ENCODE peak calls at places on chromosomes 3 and 15, in nine cellular contexts. One of them, this sample, is unnamed.
A peak's percentile ranks its signal among the peaks of the same experiment; 100 is the strongest.

GRCh38 chr3:56131976-56132590 is 336.2 kb downstream of the ERC2 start:
- DNase-seq in PC-9: peak; percentile 51
- DNase-seq in right lobe of liver: no peak
- DNase-seq in kidney: no peak
- DNase-seq in A549: peak; percentile 76
- DNase-seq in WERI-Rb-1: no peak
- DNase-seq in endodermal cell: peak; percentile 74
- DNase-seq in left ventricle myocardium inferior: no peak
- DNase-seq in Peyer's patch: no peak
- DNase-seq in this sample: peak; percentile 59

GRCh38 chr3:32405155-32405554 is 13.5 kb downstream of the CMTM7 start:
- DNase-seq in right lobe of liver: no peak
- DNase-seq in left ventricle myocardium inferior: no peak
- DNase-seq in endodermal cell: no peak
- DNase-seq in PC-9: no peak
- DNase-seq in A549: no peak
- DNase-seq in Peyer's patch: no peak
- DNase-seq in kidney: no peak
- DNase-seq in WERI-Rb-1: no peak
- DNase-seq in this sample: no peak

GRCh38 chr15:57085267-57085666 is 166.8 kb downstream of the TCF12 start:
- DNase-seq in kidney: no peak
- DNase-seq in PC-9: no peak
- DNase-seq in left ventricle myocardium inferior: no peak
- DNase-seq in endodermal cell: no peak
- DNase-seq in right lobe of liver: no peak
- DNase-seq in Peyer's patch: no peak
- DNase-seq in WERI-Rb-1: no peak
- DNase-seq in A549: no peak
- DNase-seq in this sample: no peak

GRCh38 chr3:150309557-150309956 is 98.5 kb upstream of the TSC22D2 start:
- DNase-seq in left ventricle myocardium inferior: no peak
- DNase-seq in endodermal cell: no peak
- DNase-seq in PC-9: no peak
- DNase-seq in kidney: no peak
- DNase-seq in Peyer's patch: no peak
- DNase-seq in A549: peak; percentile 32
- DNase-seq in WERI-Rb-1: no peak
- DNase-seq in right lobe of liver: no peak
- DNase-seq in this sample: peak; percentile 40

GRCh38 chr15:74259324-74259712 is 23.2 kb downstream of the CCDC33 start:
- DNase-seq in WERI-Rb-1: no peak
- DNase-seq in endodermal cell: no peak
- DNase-seq in right lobe of liver: no peak
- DNase-seq in kidney: peak; percentile 8
- DNase-seq in Peyer's patch: no peak
- DNase-seq in A549: no peak
- DNase-seq in left ventricle myocardium inferior: no peak
- DNase-seq in PC-9: no peak
- DNase-seq in this sample: no peak

GRCh38 chr15:50184863-50185504 is 3.0 kb downstream of the SLC27A2 start:
- DNase-seq in Peyer's patch: no peak
- DNase-seq in WERI-Rb-1: no peak
- DNase-seq in PC-9: no peak
- DNase-seq in endodermal cell: no peak
- DNase-seq in left ventricle myocardium inferior: no peak
- DNase-seq in A549: no peak
- DNase-seq in right lobe of liver: no peak
- DNase-seq in kidney: no peak
- DNase-seq in this sample: no peak

GRCh38 chr3:178112134-178112533 is 424.1 kb upstream of the KCNMB2 start:
- DNase-seq in left ventricle myocardium inferior: no peak
- DNase-seq in Peyer's patch: no peak
- DNase-seq in A549: no peak
- DNase-seq in PC-9: no peak
- DNase-seq in right lobe of liver: no peak
- DNase-seq in WERI-Rb-1: no peak
- DNase-seq in kidney: no peak
- DNase-seq in endodermal cell: peak; percentile 44
- DNase-seq in this sample: peak; percentile 8

GRCh38 chr15:87734571-87735373 is 521.8 kb downstream of the NTRK3 start:
- DNase-seq in Peyer's patch: no peak
- DNase-seq in endodermal cell: no peak
- DNase-seq in kidney: no peak
- DNase-seq in left ventricle myocardium inferior: no peak
- DNase-seq in right lobe of liver: no peak
- DNase-seq in WERI-Rb-1: no peak
- DNase-seq in A549: no peak
- DNase-seq in PC-9: no peak
- DNase-seq in this sample: peak; percentile 53

GRCh38 chr15:51071609-51072008 is 23.1 kb downstream of the TNFAIP8L3 start:
- DNase-seq in PC-9: no peak
- DNase-seq in left ventricle myocardium inferior: no peak
- DNase-seq in endodermal cell: no peak
- DNase-seq in A549: no peak
- DNase-seq in kidney: no peak
- DNase-seq in WERI-Rb-1: no peak
- DNase-seq in Peyer's patch: no peak
- DNase-seq in right lobe of liver: no peak
- DNase-seq in this sample: no peak

GRCh38 chr15:66169023-66169422 is 84.5 kb downstream of the MEGF11 start:
- DNase-seq in WERI-Rb-1: peak; percentile 71
- DNase-seq in kidney: peak; percentile 39
- DNase-seq in left ventricle myocardium inferior: no peak
- DNase-seq in right lobe of liver: no peak
- DNase-seq in endodermal cell: no peak
- DNase-seq in Peyer's patch: no peak
- DNase-seq in PC-9: no peak
- DNase-seq in A549: no peak
- DNase-seq in this sample: no peak

GRCh38 chr3:160450846-160451245 is 1.3 kb upstream of the TRIM59 start:
- DNase-seq in Peyer's patch: no peak
- DNase-seq in A549: no peak
- DNase-seq in right lobe of liver: no peak
- DNase-seq in WERI-Rb-1: no peak
- DNase-seq in left ventricle myocardium inferior: no peak
- DNase-seq in PC-9: no peak
- DNase-seq in endodermal cell: no peak
- DNase-seq in kidney: no peak
- DNase-seq in this sample: no peak

GRCh38 chr3:69698728-69699127 is 40.5 kb upstream of the MITF start:
- DNase-seq in endodermal cell: no peak
- DNase-seq in PC-9: no peak
- DNase-seq in A549: no peak
- DNase-seq in left ventricle myocardium inferior: no peak
- DNase-seq in right lobe of liver: no peak
- DNase-seq in WERI-Rb-1: no peak
- DNase-seq in kidney: no peak
- DNase-seq in Peyer's patch: no peak
- DNase-seq in this sample: no peak

GRCh38 chr3:50971487-50971924 is 296.8 kb downstream of the DOCK3 start:
- DNase-seq in A549: peak; percentile 56
- DNase-seq in Peyer's patch: no peak
- DNase-seq in left ventricle myocardium inferior: no peak
- DNase-seq in WERI-Rb-1: peak; percentile 63
- DNase-seq in right lobe of liver: peak; percentile 60
- DNase-seq in kidney: no peak
- DNase-seq in PC-9: peak; percentile 56
- DNase-seq in endodermal cell: peak; percentile 77
- DNase-seq in this sample: peak; percentile 32

GRCh38 chr15:62444104-62445027 is 279.3 kb upstream of the C2CD4B start:
- DNase-seq in PC-9: peak; percentile 34
- DNase-seq in kidney: no peak
- DNase-seq in right lobe of liver: no peak
- DNase-seq in Peyer's patch: no peak
- DNase-seq in endodermal cell: no peak
- DNase-seq in left ventricle myocardium inferior: no peak
- DNase-seq in A549: no peak
- DNase-seq in WERI-Rb-1: no peak
- DNase-seq in this sample: no peak

GRCh38 chr3:107928084-107928445 is 162.8 kb downstream of the CD47 start:
- DNase-seq in A549: peak; percentile 26
- DNase-seq in endodermal cell: no peak
- DNase-seq in WERI-Rb-1: no peak
- DNase-seq in PC-9: peak; percentile 24
- DNase-seq in right lobe of liver: no peak
- DNase-seq in kidney: no peak
- DNase-seq in left ventricle myocardium inferior: no peak
- DNase-seq in Peyer's patch: no peak
- DNase-seq in this sample: peak; percentile 33

GRCh38 chr3:72887723-72888545 is at the start of gene GXYLT2:
- DNase-seq in left ventricle myocardium inferior: peak; percentile 78
- DNase-seq in A549: peak; percentile 75
- DNase-seq in WERI-Rb-1: peak; percentile 85
- DNase-seq in PC-9: peak; percentile 44
- DNase-seq in kidney: peak; percentile 88
- DNase-seq in endodermal cell: peak; percentile 91
- DNase-seq in right lobe of liver: peak; percentile 51
- DNase-seq in Peyer's patch: peak; percentile 55
- DNase-seq in this sample: peak; percentile 75

GRCh38 chr3:72888546-72889309 is 882 bp downstream of the GXYLT2 start:
- DNase-seq in A549: no peak
- DNase-seq in kidney: no peak
- DNase-seq in endodermal cell: peak; percentile 57
- DNase-seq in left ventricle myocardium inferior: no peak
- DNase-seq in WERI-Rb-1: peak; percentile 15
- DNase-seq in right lobe of liver: no peak
- DNase-seq in Peyer's patch: no peak
- DNase-seq in PC-9: no peak
- DNase-seq in this sample: peak; percentile 37

GRCh38 chr3:72890166-72890925 is 2.5 kb downstream of the GXYLT2 start:
- DNase-seq in Peyer's patch: no peak
- DNase-seq in endodermal cell: no peak
- DNase-seq in A549: no peak
- DNase-seq in right lobe of liver: no peak
- DNase-seq in kidney: no peak
- DNase-seq in PC-9: no peak
- DNase-seq in WERI-Rb-1: no peak
- DNase-seq in left ventricle myocardium inferior: no peak
- DNase-seq in this sample: peak; percentile 6

GRCh38 chr3:72891053-72891855 is 3.4 kb downstream of the GXYLT2 start:
- DNase-seq in endodermal cell: no peak
- DNase-seq in WERI-Rb-1: peak; percentile 43
- DNase-seq in PC-9: peak; percentile 41
- DNase-seq in Peyer's patch: no peak
- DNase-seq in right lobe of liver: no peak
- DNase-seq in kidney: no peak
- DNase-seq in left ventricle myocardium inferior: peak; percentile 67
- DNase-seq in A549: no peak
- DNase-seq in this sample: peak; percentile 82

GRCh38 chr3:72889310-72890165 is 1.7 kb downstream of the GXYLT2 start:
- DNase-seq in WERI-Rb-1: no peak
- DNase-seq in kidney: no peak
- DNase-seq in PC-9: no peak
- DNase-seq in endodermal cell: no peak
- DNase-seq in right lobe of liver: no peak
- DNase-seq in left ventricle myocardium inferior: no peak
- DNase-seq in A549: no peak
- DNase-seq in Peyer's patch: no peak
- DNase-seq in this sample: no peak
- H3K27ac ChIP-seq in WERI-Rb-1: no peak overlapping the region
- H3K27ac ChIP-seq in kidney: no peak overlapping the region
- H3K27ac ChIP-seq in PC-9: no peak overlapping the region
- H3K27ac ChIP-seq in endodermal cell: no peak overlapping the region
- H3K27ac ChIP-seq in right lobe of liver: no peak overlapping the region
- H3K27ac ChIP-seq in left ventricle myocardium inferior: peak overlapping the region; percentile 82
- H3K27ac ChIP-seq in A549: no peak overlapping the region
- H3K27ac ChIP-seq in Peyer's patch: no peak overlapping the region
- H3K27ac ChIP-seq in this sample: peak overlapping the region; percentile 33

GRCh38 chr15:43510230-43511011 is 7.0 kb upstream of the MAP1A start:
- DNase-seq in kidney: peak; percentile 100
- DNase-seq in A549: peak; percentile 96
- DNase-seq in endodermal cell: peak; percentile 99
- DNase-seq in WERI-Rb-1: peak; percentile 98
- DNase-seq in Peyer's patch: peak; percentile 96
- DNase-seq in PC-9: peak; percentile 97
- DNase-seq in left ventricle myocardium inferior: peak; percentile 99
- DNase-seq in right lobe of liver: peak; percentile 99
- DNase-seq in this sample: peak; percentile 99

GRCh38 chr15:43509923-43510229 is 7.5 kb upstream of the MAP1A start:
- DNase-seq in A549: no peak
- DNase-seq in WERI-Rb-1: no peak
- DNase-seq in PC-9: no peak
- DNase-seq in right lobe of liver: no peak
- DNase-seq in kidney: no peak
- DNase-seq in Peyer's patch: no peak
- DNase-seq in endodermal cell: no peak
- DNase-seq in left ventricle myocardium inferior: no peak
- DNase-seq in this sample: no peak

GRCh38 chr15:43511012-43511885 is 6.2 kb upstream of the MAP1A start:
- DNase-seq in WERI-Rb-1: peak; percentile 74
- DNase-seq in Peyer's patch: no peak
- DNase-seq in left ventricle myocardium inferior: no peak
- DNase-seq in right lobe of liver: no peak
- DNase-seq in PC-9: peak; percentile 24
- DNase-seq in endodermal cell: peak; percentile 80
- DNase-seq in A549: peak; percentile 52
- DNase-seq in kidney: no peak
- DNase-seq in this sample: peak; percentile 47

GRCh38 chr15:43508421-43508820 is 9.0 kb upstream of the MAP1A start:
- DNase-seq in right lobe of liver: no peak
- DNase-seq in WERI-Rb-1: no peak
- DNase-seq in A549: no peak
- DNase-seq in left ventricle myocardium inferior: no peak
- DNase-seq in PC-9: no peak
- DNase-seq in kidney: no peak
- DNase-seq in endodermal cell: no peak
- DNase-seq in Peyer's patch: no peak
- DNase-seq in this sample: no peak

GRCh38 chr15:43509002-43509922 is 8.1 kb upstream of the MAP1A start:
- DNase-seq in Peyer's patch: no peak
- DNase-seq in endodermal cell: peak; percentile 39
- DNase-seq in kidney: no peak
- DNase-seq in left ventricle myocardium inferior: no peak
- DNase-seq in A549: no peak
- DNase-seq in WERI-Rb-1: no peak
- DNase-seq in PC-9: no peak
- DNase-seq in right lobe of liver: no peak
- DNase-seq in this sample: peak; percentile 67
- H3K4me3 ChIP-seq in Peyer's patch: no peak overlapping the region
- H3K4me3 ChIP-seq in endodermal cell: peak overlapping the region; percentile 98
- H3K4me3 ChIP-seq in kidney: peak overlapping the region; percentile 78
- H3K4me3 ChIP-seq in left ventricle myocardium inferior: peak overlapping the region; percentile 73
- H3K4me3 ChIP-seq in A549: peak overlapping the region; percentile 56
- H3K4me3 ChIP-seq in WERI-Rb-1: peak overlapping the region; percentile 43
- H3K4me3 ChIP-seq in PC-9: no peak overlapping the region
- H3K4me3 ChIP-seq in right lobe of liver: no peak overlapping the region
- H3K4me3 ChIP-seq in this sample: peak overlapping the region; percentile 60

GRCh38 chr3:22894877-22895276 is 308.2 kb upstream of the UBE2E2 start:
- DNase-seq in right lobe of liver: no peak
- DNase-seq in WERI-Rb-1: no peak
- DNase-seq in PC-9: no peak
- DNase-seq in left ventricle myocardium inferior: no peak
- DNase-seq in endodermal cell: no peak
- DNase-seq in kidney: no peak
- DNase-seq in A549: no peak
- DNase-seq in Peyer's patch: no peak
- DNase-seq in this sample: no peak
- H3K27ac ChIP-seq in right lobe of liver: no peak overlapping the region
- H3K27ac ChIP-seq in WERI-Rb-1: no peak overlapping the region
- H3K27ac ChIP-seq in PC-9: no peak overlapping the region
- H3K27ac ChIP-seq in left ventricle myocardium inferior: no peak overlapping the region
- H3K27ac ChIP-seq in endodermal cell: no peak overlapping the region
- H3K27ac ChIP-seq in kidney: no peak overlapping the region
- H3K27ac ChIP-seq in A549: no peak overlapping the region
- H3K27ac ChIP-seq in Peyer's patch: no peak overlapping the region
- H3K27ac ChIP-seq in this sample: no peak overlapping the region

GRCh38 chr3:45110185-45110833 is 35.9 kb downstream of the CDCP1 start:
- DNase-seq in left ventricle myocardium inferior: no peak
- DNase-seq in Peyer's patch: peak; percentile 73
- DNase-seq in endodermal cell: no peak
- DNase-seq in A549: no peak
- DNase-seq in right lobe of liver: no peak
- DNase-seq in PC-9: no peak
- DNase-seq in kidney: no peak
- DNase-seq in WERI-Rb-1: no peak
- DNase-seq in this sample: no peak
- H3K4me3 ChIP-seq in left ventricle myocardium inferior: no peak overlapping the region
- H3K4me3 ChIP-seq in Peyer's patch: peak overlapping the region; percentile 46
- H3K4me3 ChIP-seq in endodermal cell: no peak overlapping the region
- H3K4me3 ChIP-seq in A549: no peak overlapping the region
- H3K4me3 ChIP-seq in right lobe of liver: no peak overlapping the region
- H3K4me3 ChIP-seq in PC-9: no peak overlapping the region
- H3K4me3 ChIP-seq in kidney: no peak overlapping the region
- H3K4me3 ChIP-seq in WERI-Rb-1: no peak overlapping the region
- H3K4me3 ChIP-seq in this sample: no peak overlapping the region